ENCODE peak calls at places on chromosomes 6 and 20, in nine cellular contexts. F is GDM1; E is endothelial cell; D is activated CD8-positive, alpha-beta memory T cell treated with anti-CD3 and anti-CD28 coated beads, Interleukin-2, amount 50 U/mL, for 48 hours; V is kidney epithelial cell; W is NCI-H69; R is nephron progenitor cell; H is sciatic nerve; Y is GM13977. J is an unnamed sample.
A peak's percentile ranks its signal among the peaks of the same experiment; 100 is the strongest.

GRCh38 chr6:165606740-165607008 is 56.4 kb downstream of the PDE10A start:
- DNase-seq in W (no peak), D (no peak), F (no peak), V (no peak), E (no peak), H (no peak), R (no peak), Y (no peak), J (no peak)

GRCh38 chr6:13729891-13730290 is 18.3 kb upstream of the RANBP9 start:
- DNase-seq in R (no peak), H (no peak), V (no peak), E (no peak), F (no peak), Y (no peak), W (no peak), D (no peak), J (no peak)

GRCh38 chr20:63087872-63088680 is 81.3 kb upstream of the BHLHE23 start:
- DNase-seq in D (peak; percentile 30), R (peak; percentile 1), W (peak; percentile 77), E (no peak), V (no peak), Y (no peak), F (no peak), H (peak; percentile 49), J (peak; percentile 79)

GRCh38 chr6:157885211-157885788 is 62.3 kb downstream of the SNX9 start:
- DNase-seq in E (no peak), D (no peak), R (no peak), V (no peak), W (no peak), Y (peak; percentile 12), F (no peak), H (no peak), J (no peak)

GRCh38 chr20:45853484-45853883 is 3.7 kb downstream of the ACOT8 start:
- DNase-seq in Y (no peak), E (no peak), D (no peak), H (no peak), R (no peak), V (no peak), W (no peak), F (no peak), J (no peak)

GRCh38 chr20:13995086-13995665 is at the start of gene MACROD2:
- DNase-seq in W (peak; percentile 100), R (peak; percentile 99), D (peak; percentile 77), E (peak; percentile 99), V (peak; percentile 73), Y (peak; percentile 73), F (no peak), H (peak; percentile 95), J (peak; percentile 100)

GRCh38 chr6:151914475-151914874 is 107.0 kb downstream of the ESR1 start:
- DNase-seq in V (no peak), Y (no peak), W (no peak), E (no peak), H (no peak), D (no peak), R (no peak), F (no peak), J (no peak)

GRCh38 chr6:23561732-23562131 is 564.3 kb upstream of the NRSN1 start:
- DNase-seq in V (no peak), H (no peak), F (no peak), W (no peak), R (no peak), D (no peak), E (no peak), Y (no peak), J (no peak)

GRCh38 chr6:137291441-137291840 is 72.3 kb upstream of the IFNGR1 start:
- DNase-seq in V (no peak), W (peak; percentile 66), Y (no peak), E (no peak), H (peak; percentile 70), R (no peak), D (no peak), F (peak; percentile 86), J (no peak)

GRCh38 chr6:126060400-126060799 is 74.1 kb downstream of the TRMT11 start:
- DNase-seq in F (no peak), W (no peak), E (no peak), D (no peak), V (no peak), R (no peak), H (no peak), Y (no peak), J (no peak)

GRCh38 chr6:27279513-27280063 is 32.1 kb downstream of the PRSS16 start:
- DNase-seq in F (no peak), H (no peak), R (peak; percentile 52), V (no peak), E (peak; percentile 12), D (no peak), W (peak; percentile 59), Y (no peak), J (peak; percentile 42)

GRCh38 chr6:16305246-16305725 is 66.9 kb downstream of the GMPR start:
- DNase-seq in Y (peak; percentile 83), W (no peak), F (no peak), H (no peak), V (no peak), E (no peak), D (no peak), R (no peak), J (no peak)

GRCh38 chr20:41178904-41179432 is 41.6 kb downstream of the PLCG1 start:
- DNase-seq in Y (no peak), F (no peak), D (peak; percentile 47), V (no peak), R (no peak), E (no peak), H (peak; percentile 58), W (peak; percentile 91), J (peak; percentile 95)

GRCh38 chr6:141510803-141511202 is 621.9 kb upstream of the GJE1 start:
- DNase-seq in H (no peak), W (no peak), D (no peak), F (no peak), V (no peak), R (no peak), Y (no peak), E (no peak), J (no peak)

GRCh38 chr20:34583524-34583923 is 25.0 kb downstream of the MAP1LC3A start:
- DNase-seq in R (no peak), D (no peak), V (no peak), Y (no peak), F (no peak), W (no peak), E (no peak), H (no peak), J (no peak)

GRCh38 chr6:115610646-115611045 is 450.0 kb downstream of the FRK start:
- DNase-seq in H (no peak), D (no peak), E (no peak), R (no peak), F (no peak), Y (no peak), W (no peak), V (no peak), J (no peak)

GRCh38 chr6:120876405-120876804 is 457.9 kb downstream of the TBC1D32 start:
- DNase-seq in W (no peak), H (no peak), V (no peak), R (no peak), Y (no peak), D (no peak), E (no peak), F (no peak), J (no peak)

GRCh38 chr6:166626177-166627038 is 643 bp downstream of the RPS6KA2 start:
- DNase-seq in W (no peak), E (peak; percentile 30), Y (peak; percentile 28), F (no peak), D (peak; percentile 66), H (peak; percentile 74), R (peak; percentile 40), V (no peak), J (peak; percentile 89)

GRCh38 chr6:44214307-44214706 is 2.4 kb upstream of the MYMX start:
- DNase-seq in R (no peak), E (no peak), F (no peak), D (no peak), V (no peak), W (no peak), Y (no peak), H (no peak), J (no peak)

GRCh38 chr20:60262967-60263603 is 304.9 kb downstream of the CDH26 start:
- DNase-seq in R (peak; percentile 42), H (no peak), W (peak; percentile 18), E (peak; percentile 62), F (no peak), D (peak; percentile 81), V (no peak), Y (peak; percentile 43), J (peak; percentile 48)

GRCh38 chr6:16999486-17000436 is 102.1 kb upstream of the STMND1 start:
- DNase-seq in D (no peak), Y (no peak), R (no peak), H (no peak), E (no peak), F (no peak), W (peak; percentile 8), V (no peak), J (no peak)

GRCh38 chr20:60206259-60206658 is 248.0 kb downstream of the CDH26 start:
- DNase-seq in E (peak; percentile 45), R (peak; percentile 41), W (peak; percentile 42), V (peak; percentile 44), H (no peak), D (no peak), Y (no peak), F (peak; percentile 52), J (peak; percentile 46)

GRCh38 chr6:3808759-3809514 is 40.2 kb upstream of the FAM50B start:
- DNase-seq in F (no peak), W (peak; percentile 24), R (no peak), V (peak; percentile 84), D (no peak), Y (no peak), H (no peak), E (no peak), J (no peak)